ENCODE peak calls at places on chromosomes 7 and 10, in seven cellular contexts. S, A, B, D, Y, Q and F are unnamed samples.

GRCh38 chr7:130956417-130957139 is 222.6 kb upstream of the KLF14 start:
- DNase-seq in S (no peak), A (no peak), B (no peak), D (no peak), Y (no peak), Q (no peak), F (no peak)

GRCh38 chr10:14483417-14483816 is 152.7 kb upstream of the FRMD4A start:
- DNase-seq in S (no peak), A (no peak), B (no peak), D (no peak), Y (no peak), Q (no peak), F (no peak)

GRCh38 chr7:28272461-28272877 is 91.9 kb upstream of the JAZF1 start:
- DNase-seq in S (peak), A (peak), B (peak), D (no peak), Y (peak), Q (peak), F (peak)

GRCh38 chr10:91694170-91694794 is 61.4 kb upstream of the PPP1R3C start:
- DNase-seq in S (no peak), A (no peak), B (peak), D (no peak), Y (peak), Q (peak), F (peak)

GRCh38 chr7:150988230-150989226 is 2.3 kb upstream of the NOS3 start:
- DNase-seq in S (peak), A (peak), B (peak), D (no peak), Y (peak), Q (peak), F (peak)

GRCh38 chr7:29877196-29877595 is 70.9 kb downstream of the WIPF3 start:
- DNase-seq in S (no peak), A (no peak), B (no peak), D (no peak), Y (peak), Q (no peak), F (no peak)

GRCh38 chr10:68560201-68560915 is at the start of gene TET1:
- DNase-seq in S (peak), A (no peak), B (peak), D (no peak), Y (peak), Q (peak), F (peak)

GRCh38 chr7:107768263-107768662 is 24.3 kb downstream of the CBLL1 start:
- DNase-seq in S (no peak), A (no peak), B (no peak), D (no peak), Y (no peak), Q (no peak), F (no peak)

GRCh38 chr10:76839276-76839675 is 798.3 kb downstream of the KCNMA1 start:
- DNase-seq in S (no peak), A (no peak), B (no peak), D (no peak), Y (no peak), Q (peak), F (no peak)

GRCh38 chr7:47510192-47510591 is 71.7 kb downstream of the TNS3 start:
- DNase-seq in S (no peak), A (no peak), B (no peak), D (no peak), Y (no peak), Q (no peak), F (no peak)

GRCh38 chr10:132155723-132156381 is 30.9 kb upstream of the DPYSL4 start:
- DNase-seq in S (no peak), A (no peak), B (no peak), D (no peak), Y (no peak), Q (no peak), F (peak)

GRCh38 chr7:12567015-12567414 is 3.5 kb upstream of the SCIN start:
- DNase-seq in S (no peak), A (no peak), B (no peak), D (no peak), Y (no peak), Q (no peak), F (no peak)
- H3K27ac ChIP-seq in S (no peak), A (no peak), B (no peak), D (no peak), Y (no peak), Q (no peak), F (no peak)

GRCh38 chr10:125016611-125017202 is 74.8 kb downstream of the ZRANB1 start:
- DNase-seq in S (peak), A (no peak), B (no peak), D (no peak), Y (no peak), Q (no peak), F (no peak)

GRCh38 chr10:125016123-125016522 is 74.2 kb downstream of the ZRANB1 start:
- DNase-seq in S (no peak), A (no peak), B (no peak), D (peak), Y (no peak), Q (no peak), F (no peak)

GRCh38 chr10:125013529-125013872 is 71.6 kb downstream of the ZRANB1 start:
- DNase-seq in S (no peak), A (no peak), B (no peak), D (no peak), Y (no peak), Q (no peak), F (no peak)

GRCh38 chr10:125014086-125014830 is 72.3 kb downstream of the ZRANB1 start:
- DNase-seq in S (peak), A (no peak), B (no peak), D (no peak), Y (no peak), Q (no peak), F (peak)

GRCh38 chr10:125014984-125015944 is 73.3 kb downstream of the ZRANB1 start:
- DNase-seq in S (peak), A (no peak), B (no peak), D (no peak), Y (no peak), Q (no peak), F (peak)
- H3K27ac ChIP-seq in S (peak), A (peak), B (no peak), D (peak), Y (no peak), Q (peak), F (no peak)

DNA sequence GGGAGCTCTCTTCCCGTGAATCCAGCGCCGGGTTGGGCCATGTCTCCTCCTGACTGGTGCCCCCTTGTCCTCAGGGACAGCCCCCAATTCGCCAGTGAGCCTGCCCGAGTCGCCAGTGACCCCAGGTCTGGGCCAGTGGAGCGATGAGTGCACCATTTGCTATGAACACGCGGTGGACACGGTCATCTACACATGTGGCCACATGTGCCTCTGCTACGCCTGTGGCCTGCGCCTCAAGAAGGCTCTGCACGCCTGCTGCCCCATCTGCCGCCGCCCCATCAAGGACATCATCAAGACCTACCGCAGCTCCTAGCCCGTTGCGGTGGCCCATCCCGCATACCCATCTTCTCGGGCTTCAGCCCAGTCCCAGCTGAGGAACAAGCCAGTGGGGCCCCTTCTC is 96.6 kb downstream of the NEURL1 start:
- DNase-seq in S (no peak), A (no peak), B (no peak), D (no peak), Y (no peak), Q (no peak), F (no peak)
- H3K27ac ChIP-seq in S (no peak), A (no peak), B (no peak), D (no peak), Y (no peak), Q (no peak), F (no peak)

DNA sequence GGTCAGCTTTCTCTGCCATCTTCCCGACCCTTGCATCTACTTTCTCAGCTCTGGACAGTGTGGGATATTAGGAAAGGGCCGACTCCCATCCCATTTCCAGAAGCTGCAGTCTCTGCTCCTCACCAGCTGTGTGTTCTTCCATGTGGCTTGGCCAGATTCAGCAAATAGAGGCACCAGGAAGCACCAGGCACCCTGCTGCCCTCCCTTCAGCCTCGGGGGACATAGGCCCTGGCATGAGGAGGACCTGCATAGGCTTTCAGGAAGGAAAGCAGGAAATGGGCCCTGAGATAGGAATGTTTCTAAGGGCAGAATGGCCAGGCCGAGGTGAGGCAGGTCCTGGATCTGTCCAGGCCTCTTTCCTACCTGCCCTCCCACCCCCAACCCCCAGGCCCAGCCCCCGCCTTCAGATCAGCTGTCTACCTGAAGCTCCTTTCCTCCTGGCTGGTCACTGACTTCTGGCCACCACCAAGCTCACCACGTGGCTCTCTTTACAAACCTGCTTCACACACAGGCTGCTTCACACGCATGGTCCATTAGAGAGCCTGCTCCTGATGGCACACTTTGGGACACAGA is 27.5 kb upstream of the PURB start:
- DNase-seq in S (no peak), A (no peak), B (peak), D (no peak), Y (no peak), Q (no peak), F (peak)
- H3K27ac ChIP-seq in S (no peak), A (no peak), B (no peak), D (no peak), Y (no peak), Q (no peak), F (peak)

GRCh38 chr7:69428089-69428488 is 170.2 kb upstream of the AUTS2 start:
- DNase-seq in S (no peak), A (no peak), B (no peak), D (no peak), Y (no peak), Q (no peak), F (no peak)
- H3K27ac ChIP-seq in S (no peak), A (no peak), B (no peak), D (no peak), Y (no peak), Q (no peak), F (no peak)